ENCODE peak calls at places on chromosomes 3 and 15, in eight cellular contexts. One of them, this sample, is unnamed.

GRCh38 chr3:156317457-156317856 is 197.1 kb downstream of the KCNAB1 start:
- DNase-seq in fibroblast of pulmonary artery: peak; percentile 63
- DNase-seq in psoas muscle: no peak
- DNase-seq in neural progenitor cell: no peak
- DNase-seq in sigmoid colon: no peak
- DNase-seq in A549: peak; percentile 25
- DNase-seq in cardiac fibroblast: peak; percentile 75
- DNase-seq in A673: peak; percentile 91
- DNase-seq in this sample: peak; percentile 49

GRCh38 chr3:16975083-16975482 is 90.3 kb downstream of the PLCL2 start:
- DNase-seq in fibroblast of pulmonary artery: no peak
- DNase-seq in psoas muscle: no peak
- DNase-seq in neural progenitor cell: no peak
- DNase-seq in sigmoid colon: no peak
- DNase-seq in A549: no peak
- DNase-seq in cardiac fibroblast: peak; percentile 48
- DNase-seq in A673: no peak
- DNase-seq in this sample: no peak

GRCh38 chr3:32685604-32686185 is 707 bp downstream of the CNOT10 start:
- DNase-seq in fibroblast of pulmonary artery: peak; percentile 36
- DNase-seq in psoas muscle: no peak
- DNase-seq in neural progenitor cell: no peak
- DNase-seq in sigmoid colon: no peak
- DNase-seq in A549: peak; percentile 30
- DNase-seq in cardiac fibroblast: peak; percentile 25
- DNase-seq in A673: peak; percentile 43
- DNase-seq in this sample: peak; percentile 26

GRCh38 chr3:43765417-43766030 is 74.8 kb downstream of the ABHD5 start:
- DNase-seq in fibroblast of pulmonary artery: peak; percentile 33
- DNase-seq in psoas muscle: peak; percentile 42
- DNase-seq in neural progenitor cell: no peak
- DNase-seq in sigmoid colon: no peak
- DNase-seq in A549: no peak
- DNase-seq in cardiac fibroblast: peak; percentile 60
- DNase-seq in A673: no peak
- DNase-seq in this sample: peak; percentile 39

GRCh38 chr3:190116551-190117067 is 4.1 kb downstream of the P3H2 start:
- DNase-seq in fibroblast of pulmonary artery: peak; percentile 18
- DNase-seq in psoas muscle: no peak
- DNase-seq in neural progenitor cell: no peak
- DNase-seq in sigmoid colon: no peak
- DNase-seq in A549: peak; percentile 63
- DNase-seq in cardiac fibroblast: no peak
- DNase-seq in A673: no peak
- DNase-seq in this sample: peak; percentile 60

GRCh38 chr3:141656771-141657170 is 81.3 kb upstream of the RNF7 start:
- DNase-seq in fibroblast of pulmonary artery: peak; percentile 75
- DNase-seq in psoas muscle: no peak
- DNase-seq in neural progenitor cell: no peak
- DNase-seq in sigmoid colon: no peak
- DNase-seq in A549: no peak
- DNase-seq in cardiac fibroblast: peak; percentile 67
- DNase-seq in A673: peak; percentile 72
- DNase-seq in this sample: peak; percentile 83

GRCh38 chr15:95208988-95209387 is 977.6 kb downstream of the MCTP2 start:
- DNase-seq in fibroblast of pulmonary artery: peak; percentile 31
- DNase-seq in psoas muscle: no peak
- DNase-seq in neural progenitor cell: no peak
- DNase-seq in sigmoid colon: no peak
- DNase-seq in A549: no peak
- DNase-seq in cardiac fibroblast: peak; percentile 37
- DNase-seq in A673: no peak
- DNase-seq in this sample: no peak

GRCh38 chr3:17430574-17430973 is 311.9 kb downstream of the TBC1D5 start:
- DNase-seq in fibroblast of pulmonary artery: no peak
- DNase-seq in psoas muscle: no peak
- DNase-seq in neural progenitor cell: no peak
- DNase-seq in sigmoid colon: no peak
- DNase-seq in A549: no peak
- DNase-seq in cardiac fibroblast: peak; percentile 2
- DNase-seq in A673: no peak
- DNase-seq in this sample: no peak

GRCh38 chr15:54374184-54374947 is 396.1 kb downstream of the UNC13C start:
- DNase-seq in fibroblast of pulmonary artery: no peak
- DNase-seq in psoas muscle: no peak
- DNase-seq in neural progenitor cell: peak; percentile 3
- DNase-seq in sigmoid colon: peak; percentile 57
- DNase-seq in A549: no peak
- DNase-seq in cardiac fibroblast: no peak
- DNase-seq in A673: no peak
- DNase-seq in this sample: no peak

GRCh38 chr3:167114619-167115018 is 265.5 kb downstream of the ZBBX start:
- DNase-seq in fibroblast of pulmonary artery: no peak
- DNase-seq in psoas muscle: no peak
- DNase-seq in neural progenitor cell: peak; percentile 4
- DNase-seq in sigmoid colon: peak; percentile 55
- DNase-seq in A549: no peak
- DNase-seq in cardiac fibroblast: no peak
- DNase-seq in A673: no peak
- DNase-seq in this sample: no peak

GRCh38 chr3:51395493-51396213 is 4.6 kb downstream of the RBM15B start:
- DNase-seq in fibroblast of pulmonary artery: no peak
- DNase-seq in psoas muscle: no peak
- DNase-seq in neural progenitor cell: no peak
- DNase-seq in sigmoid colon: no peak
- DNase-seq in A549: no peak
- DNase-seq in cardiac fibroblast: no peak
- DNase-seq in A673: no peak
- DNase-seq in this sample: no peak

GRCh38 chr3:189674249-189674913 is 43.2 kb downstream of the TP63 start:
- DNase-seq in fibroblast of pulmonary artery: no peak
- DNase-seq in psoas muscle: no peak
- DNase-seq in neural progenitor cell: no peak
- DNase-seq in sigmoid colon: no peak
- DNase-seq in A549: no peak
- DNase-seq in cardiac fibroblast: no peak
- DNase-seq in A673: no peak
- DNase-seq in this sample: no peak

GRCh38 chr3:47791193-47791855 is 9.6 kb upstream of the SMARCC1 start:
- DNase-seq in fibroblast of pulmonary artery: no peak
- DNase-seq in psoas muscle: no peak
- DNase-seq in neural progenitor cell: no peak
- DNase-seq in sigmoid colon: no peak
- DNase-seq in A549: no peak
- DNase-seq in cardiac fibroblast: no peak
- DNase-seq in A673: peak; percentile 33
- DNase-seq in this sample: no peak

GRCh38 chr3:188925376-188925775 is 246.4 kb upstream of the TPRG1 start:
- DNase-seq in fibroblast of pulmonary artery: no peak
- DNase-seq in psoas muscle: no peak
- DNase-seq in neural progenitor cell: no peak
- DNase-seq in sigmoid colon: no peak
- DNase-seq in A549: no peak
- DNase-seq in cardiac fibroblast: no peak
- DNase-seq in A673: no peak
- DNase-seq in this sample: no peak

GRCh38 chr3:45775571-45776290 is 20.6 kb downstream of the SLC6A20 start:
- DNase-seq in fibroblast of pulmonary artery: no peak
- DNase-seq in psoas muscle: no peak
- DNase-seq in neural progenitor cell: no peak
- DNase-seq in sigmoid colon: peak; percentile 48
- DNase-seq in A549: no peak
- DNase-seq in cardiac fibroblast: no peak
- DNase-seq in A673: no peak
- DNase-seq in this sample: no peak

GRCh38 chr3:111143-112069 is 85.2 kb upstream of the CHL1 start:
- DNase-seq in fibroblast of pulmonary artery: no peak
- DNase-seq in psoas muscle: no peak
- DNase-seq in neural progenitor cell: no peak
- DNase-seq in sigmoid colon: peak; percentile 58
- DNase-seq in A549: peak; percentile 6
- DNase-seq in cardiac fibroblast: no peak
- DNase-seq in A673: no peak
- DNase-seq in this sample: no peak

GRCh38 chr3:58565621-58566397 is 11.4 kb downstream of the FAM107A start:
- DNase-seq in fibroblast of pulmonary artery: no peak
- DNase-seq in psoas muscle: no peak
- DNase-seq in neural progenitor cell: peak; percentile 52
- DNase-seq in sigmoid colon: no peak
- DNase-seq in A549: no peak
- DNase-seq in cardiac fibroblast: no peak
- DNase-seq in A673: no peak
- DNase-seq in this sample: no peak

GRCh38 chr3:106242779-106243178 is 374.0 kb upstream of the CBLB start:
- DNase-seq in fibroblast of pulmonary artery: no peak
- DNase-seq in psoas muscle: no peak
- DNase-seq in neural progenitor cell: no peak
- DNase-seq in sigmoid colon: no peak
- DNase-seq in A549: no peak
- DNase-seq in cardiac fibroblast: no peak
- DNase-seq in A673: no peak
- DNase-seq in this sample: no peak

GRCh38 chr3:106245400-106245799 is 376.6 kb upstream of the CBLB start:
- DNase-seq in fibroblast of pulmonary artery: no peak
- DNase-seq in psoas muscle: no peak
- DNase-seq in neural progenitor cell: no peak
- DNase-seq in sigmoid colon: no peak
- DNase-seq in A549: no peak
- DNase-seq in cardiac fibroblast: no peak
- DNase-seq in A673: no peak
- DNase-seq in this sample: no peak

GRCh38 chr3:106239195-106239697 is 370.4 kb upstream of the CBLB start:
- DNase-seq in fibroblast of pulmonary artery: no peak
- DNase-seq in psoas muscle: no peak
- DNase-seq in neural progenitor cell: no peak
- DNase-seq in sigmoid colon: no peak
- DNase-seq in A549: no peak
- DNase-seq in cardiac fibroblast: no peak
- DNase-seq in A673: no peak
- DNase-seq in this sample: no peak

DNA sequence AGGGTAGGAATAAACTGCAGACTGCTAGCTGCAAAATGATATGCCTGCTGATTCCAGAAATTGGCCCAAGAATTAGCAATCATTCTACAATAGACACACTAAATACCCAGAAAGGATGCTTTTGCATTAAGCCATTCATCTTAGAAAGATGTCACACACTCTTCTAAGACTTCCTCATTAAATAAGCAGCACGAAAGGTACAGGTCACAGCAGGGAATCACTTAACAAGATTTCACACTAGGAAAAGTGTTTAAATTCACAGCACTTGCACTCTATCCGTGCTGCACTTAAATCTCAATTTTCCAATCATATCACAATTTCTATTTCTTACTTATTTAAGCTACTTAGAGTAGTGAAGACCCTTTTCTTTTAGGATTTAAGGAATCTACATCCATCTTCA is 372.8 kb upstream of the CBLB start:
- DNase-seq in fibroblast of pulmonary artery: no peak
- DNase-seq in psoas muscle: no peak
- DNase-seq in neural progenitor cell: no peak
- DNase-seq in sigmoid colon: no peak
- DNase-seq in A549: no peak
- DNase-seq in cardiac fibroblast: no peak
- DNase-seq in A673: peak; percentile 30
- DNase-seq in this sample: no peak
- TF ChIP-seq CTCF in fibroblast of pulmonary artery: no peak
- TF ChIP-seq CTCF in psoas muscle: no peak
- TF ChIP-seq CTCF in neural progenitor cell: no peak
- TF ChIP-seq CTCF in sigmoid colon: no peak
- TF ChIP-seq CTCF in A549: no peak
- TF ChIP-seq CTCF in cardiac fibroblast: no peak
- TF ChIP-seq CTCF in A673: no peak
- TF ChIP-seq CTCF in this sample: no peak

DNA sequence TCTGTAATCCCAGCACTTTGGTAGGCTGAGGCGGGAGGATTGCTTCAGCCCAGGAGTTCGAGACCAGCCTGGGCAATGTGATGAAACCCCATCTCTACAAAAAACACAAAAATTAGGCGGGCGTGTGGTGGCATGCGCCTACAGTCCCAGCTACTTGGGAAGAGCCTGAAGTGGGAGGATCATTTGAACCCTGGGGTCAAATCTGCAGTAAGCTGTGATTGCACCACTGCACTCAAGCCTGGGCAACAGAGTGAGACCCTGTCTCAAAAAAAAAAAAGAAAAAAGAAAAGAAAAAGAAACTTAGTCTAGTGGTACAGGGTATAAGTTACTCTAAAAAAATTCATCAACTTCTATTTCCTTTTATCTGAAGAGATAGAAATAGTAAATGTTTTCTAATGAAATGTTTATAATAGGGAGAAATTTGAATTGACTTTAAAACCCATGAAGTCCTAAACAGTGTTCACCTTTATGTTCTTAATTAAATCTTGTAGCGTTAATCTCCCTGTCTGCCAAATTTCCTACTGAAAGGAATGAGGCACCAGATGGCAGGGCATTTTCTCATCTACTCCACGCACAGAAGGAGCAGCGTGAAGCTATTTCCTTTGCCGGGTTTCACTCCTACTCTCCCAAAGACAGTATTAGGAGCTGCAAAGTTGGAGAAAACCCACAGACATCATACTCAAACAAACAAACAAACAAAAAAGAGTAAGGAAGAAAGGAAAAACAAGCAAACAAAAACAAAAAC is 1.9 kb downstream of the PCLAF start:
- DNase-seq in fibroblast of pulmonary artery: no peak
- DNase-seq in psoas muscle: no peak
- DNase-seq in neural progenitor cell: no peak
- DNase-seq in sigmoid colon: peak; percentile 28
- DNase-seq in A549: no peak
- DNase-seq in cardiac fibroblast: no peak
- DNase-seq in A673: peak; percentile 33
- DNase-seq in this sample: no peak
- H3K4me3 ChIP-seq in fibroblast of pulmonary artery: no peak overlapping the region
- H3K4me3 ChIP-seq in psoas muscle: no peak overlapping the region
- H3K4me3 ChIP-seq in neural progenitor cell: peak overlapping the region; percentile 69
- H3K4me3 ChIP-seq in sigmoid colon: no peak overlapping the region
- H3K4me3 ChIP-seq in A549: peak overlapping the region; percentile 57
- H3K4me3 ChIP-seq in cardiac fibroblast: no peak overlapping the region
- H3K4me3 ChIP-seq in A673: peak overlapping the region; percentile 70
- H3K4me3 ChIP-seq in this sample: no peak overlapping the region

DNA sequence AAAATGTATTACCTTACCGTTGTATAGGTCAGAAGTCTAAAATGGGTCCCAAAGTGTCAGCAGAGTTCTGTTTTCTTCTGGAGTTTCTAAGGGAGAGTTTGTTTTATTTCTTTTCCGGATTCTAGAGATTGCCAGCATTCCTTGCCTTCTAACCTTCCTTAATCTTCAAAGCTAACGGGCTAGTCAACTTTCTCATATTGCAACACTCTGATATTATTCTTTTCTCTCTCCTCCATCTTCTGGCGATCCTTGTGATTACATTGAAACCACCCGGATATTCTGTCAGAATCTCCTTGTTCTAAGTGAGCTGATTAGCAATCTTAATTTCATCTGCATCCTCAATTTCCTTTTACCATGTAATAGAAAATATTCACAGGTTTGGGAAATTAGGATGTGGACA is 36.2 kb upstream of the AADACL2 start:
- DNase-seq in fibroblast of pulmonary artery: peak; percentile 50
- DNase-seq in psoas muscle: no peak
- DNase-seq in neural progenitor cell: no peak
- DNase-seq in sigmoid colon: no peak
- DNase-seq in A549: peak; percentile 48
- DNase-seq in cardiac fibroblast: peak; percentile 40
- DNase-seq in A673: peak; percentile 28
- DNase-seq in this sample: no peak
- TF ChIP-seq CTCF in fibroblast of pulmonary artery: no peak
- TF ChIP-seq CTCF in psoas muscle: no peak
- TF ChIP-seq CTCF in neural progenitor cell: no peak
- TF ChIP-seq CTCF in sigmoid colon: no peak
- TF ChIP-seq CTCF in A549: peak; percentile 12
- TF ChIP-seq CTCF in cardiac fibroblast: no peak
- TF ChIP-seq CTCF in A673: peak; percentile 21
- TF ChIP-seq CTCF in this sample: no peak

GRCh38 chr15:101200181-101200580 is 51.7 kb downstream of the CHSY1 start:
- DNase-seq in fibroblast of pulmonary artery: no peak
- DNase-seq in psoas muscle: no peak
- DNase-seq in neural progenitor cell: no peak
- DNase-seq in sigmoid colon: no peak
- DNase-seq in A549: no peak
- DNase-seq in cardiac fibroblast: no peak
- DNase-seq in A673: no peak
- DNase-seq in this sample: no peak
- H3K4me3 ChIP-seq in fibroblast of pulmonary artery: no peak overlapping the region
- H3K4me3 ChIP-seq in psoas muscle: no peak overlapping the region
- H3K4me3 ChIP-seq in neural progenitor cell: no peak overlapping the region
- H3K4me3 ChIP-seq in sigmoid colon: no peak overlapping the region
- H3K4me3 ChIP-seq in A549: no peak overlapping the region
- H3K4me3 ChIP-seq in cardiac fibroblast: no peak overlapping the region
- H3K4me3 ChIP-seq in A673: no peak overlapping the region
- H3K4me3 ChIP-seq in this sample: no peak overlapping the region